ENCODE peak calls at places on chromosomes 2 and 18, in nine cellular contexts. C is sigmoid colon, X is tibial nerve, M is SK-N-SH, G is ovary, T is A549, K is esophagus muscularis mucosa, F is HepG2, W is H1. D is an unnamed sample.
A peak's percentile ranks its signal among the peaks of the same experiment; 100 is the strongest.

GRCh38 chr2:38528008-38528442 is 74.7 kb downstream of the HNRNPLL start:
- DNase-seq in C (no peak), X (no peak), M (peak; percentile 96), G (peak; percentile 56), T (peak; percentile 73), K (no peak), F (peak; percentile 36), W (no peak), D (no peak)

GRCh38 chr2:105671156-105671555 is 73.6 kb upstream of the NCK2 start:
- DNase-seq in C (peak; percentile 79), X (no peak), M (no peak), G (peak; percentile 25), T (no peak), K (peak; percentile 92), F (no peak), W (no peak), D (no peak)

GRCh38 chr2:66490588-66491001 is 55.7 kb downstream of the MEIS1 start:
- DNase-seq in C (no peak), X (no peak), M (no peak), G (no peak), T (no peak), K (no peak), F (no peak), W (no peak), D (no peak)

GRCh38 chr18:70333757-70334156 is 44.9 kb downstream of the SOCS6 start:
- DNase-seq in C (no peak), X (no peak), M (no peak), G (no peak), T (peak; percentile 90), K (no peak), F (peak; percentile 98), W (no peak), D (no peak)

GRCh38 chr2:178947006-178947405 is 102.9 kb downstream of the CCDC141 start:
- DNase-seq in C (no peak), X (no peak), M (no peak), G (no peak), T (no peak), K (no peak), F (no peak), W (no peak), D (no peak)

GRCh38 chr2:30149976-30150375 is 3.2 kb downstream of the YPEL5 start:
- DNase-seq in C (no peak), X (no peak), M (no peak), G (no peak), T (no peak), K (no peak), F (no peak), W (no peak), D (no peak)

GRCh38 chr2:104812281-104812680 is 41.6 kb upstream of the POU3F3 start:
- DNase-seq in C (no peak), X (no peak), M (no peak), G (no peak), T (no peak), K (no peak), F (no peak), W (no peak), D (no peak)

GRCh38 chr2:97742381-97742847 is 29.0 kb downstream of the ZAP70 start:
- DNase-seq in C (no peak), X (no peak), M (no peak), G (no peak), T (no peak), K (no peak), F (no peak), W (no peak), D (no peak)

GRCh38 chr2:240359695-240360094 is 75.8 kb upstream of the GPC1 start:
- DNase-seq in C (no peak), X (no peak), M (no peak), G (no peak), T (no peak), K (no peak), F (no peak), W (no peak), D (no peak)

GRCh38 chr18:61549411-61549810 is 216.2 kb downstream of the CDH20 start:
- DNase-seq in C (no peak), X (no peak), M (no peak), G (no peak), T (no peak), K (no peak), F (no peak), W (no peak), D (no peak)

GRCh38 chr2:96315400-96316071 is 9.6 kb upstream of the ITPRIPL1 start:
- DNase-seq in C (no peak), X (no peak), M (no peak), G (no peak), T (peak; percentile 39), K (no peak), F (peak; percentile 39), W (no peak), D (peak; percentile 16)

GRCh38 chr18:79100944-79101343 is 31.8 kb downstream of the ATP9B start:
- DNase-seq in C (no peak), X (no peak), M (no peak), G (no peak), T (no peak), K (no peak), F (no peak), W (no peak), D (no peak)

GRCh38 chr2:168655207-168655606 is 147.2 kb upstream of the NOSTRIN start:
- DNase-seq in C (no peak), X (no peak), M (no peak), G (no peak), T (no peak), K (no peak), F (no peak), W (no peak), D (no peak)

GRCh38 chr18:74788657-74789056 is 191.0 kb downstream of the ZNF407 start:
- DNase-seq in C (no peak), X (no peak), M (no peak), G (no peak), T (no peak), K (no peak), F (no peak), W (no peak), D (no peak)

GRCh38 chr2:15646661-15647060 is 55.0 kb downstream of the DDX1 start:
- DNase-seq in C (no peak), X (no peak), M (no peak), G (no peak), T (no peak), K (no peak), F (no peak), W (no peak), D (no peak)

GRCh38 chr2:15647622-15648590 is 56.2 kb downstream of the DDX1 start:
- DNase-seq in C (no peak), X (no peak), M (no peak), G (no peak), T (no peak), K (peak; percentile 86), F (no peak), W (no peak), D (no peak)

GRCh38 chr2:15643791-15644588 is 52.3 kb downstream of the DDX1 start:
- DNase-seq in C (no peak), X (no peak), M (no peak), G (no peak), T (no peak), K (no peak), F (no peak), W (no peak), D (no peak)

GRCh38 chr2:15645300-15645699 is 53.6 kb downstream of the DDX1 start:
- DNase-seq in C (no peak), X (no peak), M (no peak), G (no peak), T (no peak), K (peak; percentile 89), F (no peak), W (no peak), D (no peak)

GRCh38 chr2:15645720-15646385 is 54.2 kb downstream of the DDX1 start:
- DNase-seq in C (no peak), X (no peak), M (no peak), G (no peak), T (no peak), K (peak; percentile 80), F (no peak), W (no peak), D (no peak)
- TF ChIP-seq EP300 in C (no peak), X (no peak), M (no peak), G (no peak), T (no peak), K (no peak), F (no peak), W (no peak), D (no peak)

GRCh38 chr2:237450108-237450507 is 36.1 kb upstream of the COL6A3 start:
- DNase-seq in C (no peak), X (no peak), M (no peak), G (peak; percentile 16), T (no peak), K (no peak), F (no peak), W (no peak), D (no peak)

GRCh38 chr2:237453671-237454070 is 33.4 kb upstream of the MLPH start:
- DNase-seq in C (no peak), X (no peak), M (no peak), G (no peak), T (no peak), K (no peak), F (no peak), W (no peak), D (no peak)

GRCh38 chr2:237450583-237450982 is 36.5 kb upstream of the MLPH start:
- DNase-seq in C (no peak), X (no peak), M (no peak), G (peak; percentile 17), T (no peak), K (no peak), F (no peak), W (no peak), D (no peak)

GRCh38 chr2:237452846-237453245 is 34.2 kb upstream of the MLPH start:
- DNase-seq in C (no peak), X (no peak), M (no peak), G (no peak), T (no peak), K (no peak), F (no peak), W (no peak), D (no peak)

GRCh38 chr2:237451582-237452469 is 35.2 kb upstream of the MLPH start:
- DNase-seq in C (no peak), X (no peak), M (peak; percentile 87), G (peak; percentile 68), T (no peak), K (no peak), F (no peak), W (no peak), D (no peak)
- TF ChIP-seq CTCF in C (peak; percentile 42), X (no peak), M (peak; percentile 28), G (no peak), T (no peak), K (peak; percentile 16), F (no peak), W (peak; percentile 71), D (no peak)

DNA sequence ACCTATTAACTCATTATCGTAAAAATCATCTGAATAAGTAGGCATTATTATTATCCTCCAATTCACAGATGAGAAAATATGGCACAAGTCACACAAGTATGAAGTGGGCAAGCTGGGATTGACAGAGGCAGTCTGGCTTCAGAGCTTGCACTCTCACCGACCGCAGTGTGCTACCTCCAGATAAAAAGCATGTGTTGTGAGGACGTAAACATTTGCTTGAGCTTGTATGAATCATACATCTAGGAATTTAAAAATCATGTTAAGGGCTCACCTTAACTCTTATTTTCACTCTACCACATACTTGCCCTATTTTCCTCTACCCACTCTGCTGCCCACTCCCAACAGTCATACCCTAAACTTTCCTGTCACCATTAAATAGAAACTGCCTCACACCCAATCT is 65.3 kb upstream of the AMMECR1L start:
- DNase-seq in C (no peak), X (no peak), M (no peak), G (no peak), T (no peak), K (no peak), F (no peak), W (no peak), D (no peak)
- TF ChIP-seq EP300 in C (no peak), X (no peak), M (no peak), G (no peak), T (no peak), K (no peak), F (no peak), W (no peak), D (no peak)

GRCh38 chr2:238684362-238685326 is 163.2 kb upstream of the TWIST2 start:
- DNase-seq in C (peak; percentile 90), X (no peak), M (no peak), G (peak; percentile 74), T (peak; percentile 99), K (peak; percentile 94), F (peak; percentile 29), W (no peak), D (no peak)
- TF ChIP-seq CTCF in C (no peak), X (no peak), M (no peak), G (no peak), T (peak; percentile 50), K (no peak), F (no peak), W (no peak), D (no peak)

D was measured in transverse colon.